ENCODE peak calls at places on chromosomes 16 and 17, in six cellular contexts. A is NB4, O is heart right ventricle, J is GM20000, V is cardiac fibroblast, K is GM12865. P is an unnamed sample.
A peak's percentile ranks its signal among the peaks of the same experiment; 100 is the strongest.

GRCh38 chr17:17514993-17515920 is 19.1 kb upstream of the RASD1 start:
- DNase-seq in O (no peak), J (no peak), A (peak; percentile 44), K (no peak), V (peak; percentile 44), P (no peak)

GRCh38 chr17:68705331-68706166 is 104.4 kb upstream of the FAM20A start:
- DNase-seq in O (no peak), A (no peak), V (peak; percentile 68), J (no peak), K (no peak), P (no peak)

GRCh38 chr16:17318200-17318599 is 152.6 kb downstream of the XYLT1 start:
- DNase-seq in V (peak; percentile 19), J (no peak), O (no peak), A (peak; percentile 51), K (no peak), P (no peak)

GRCh38 chr16:85858984-85859817 is 39.8 kb upstream of the IRF8 start:
- DNase-seq in V (no peak), J (peak; percentile 23), O (no peak), K (peak; percentile 41), A (no peak), P (no peak)

GRCh38 chr17:76480676-76481075 is 13.3 kb downstream of the AANAT start:
- DNase-seq in O (no peak), V (no peak), K (peak; percentile 79), J (peak; percentile 64), A (peak; percentile 35), P (no peak)

GRCh38 chr17:14143678-14144077 is 74.4 kb downstream of the COX10 start:
- DNase-seq in K (no peak), A (no peak), O (no peak), J (no peak), V (no peak), P (no peak)

GRCh38 chr16:4361944-4362311 is 9.7 kb upstream of the VASN start:
- DNase-seq in J (no peak), K (no peak), V (no peak), O (no peak), A (no peak), P (no peak)

GRCh38 chr17:80151333-80151732 is 4.4 kb upstream of the EIF4A3 start:
- DNase-seq in K (no peak), J (no peak), A (peak; percentile 47), V (peak; percentile 82), O (no peak), P (no peak)

GRCh38 chr17:74474043-74474792 is 7.8 kb downstream of the CD300A start:
- DNase-seq in K (no peak), V (no peak), O (no peak), J (no peak), A (no peak), P (no peak)

GRCh38 chr16:53511403-53512280 is 8.6 kb upstream of the AKTIP start:
- DNase-seq in A (no peak), V (no peak), J (no peak), O (no peak), K (no peak), P (no peak)
- TF ChIP-seq CTCF in A (no peak), V (no peak), J (no peak), O (no peak), K (no peak), P (no peak)

GRCh38 chr17:78734841-78735641 is 47.0 kb downstream of the CYTH1 start:
- DNase-seq in V (no peak), O (no peak), A (no peak), J (no peak), K (peak; percentile 67), P (peak; percentile 39)

GRCh38 chr17:78735832-78736525 is 46.1 kb downstream of the CYTH1 start:
- DNase-seq in A (no peak), K (peak; percentile 47), J (no peak), O (no peak), V (peak; percentile 39), P (no peak)

GRCh38 chr17:78737332-78737731 is 44.7 kb downstream of the CYTH1 start:
- DNase-seq in A (peak; percentile 59), J (no peak), K (no peak), O (no peak), V (no peak), P (no peak)

GRCh38 chr17:78738245-78738644 is 43.8 kb downstream of the CYTH1 start:
- DNase-seq in V (no peak), J (no peak), A (no peak), O (no peak), K (no peak), P (no peak)

DNA sequence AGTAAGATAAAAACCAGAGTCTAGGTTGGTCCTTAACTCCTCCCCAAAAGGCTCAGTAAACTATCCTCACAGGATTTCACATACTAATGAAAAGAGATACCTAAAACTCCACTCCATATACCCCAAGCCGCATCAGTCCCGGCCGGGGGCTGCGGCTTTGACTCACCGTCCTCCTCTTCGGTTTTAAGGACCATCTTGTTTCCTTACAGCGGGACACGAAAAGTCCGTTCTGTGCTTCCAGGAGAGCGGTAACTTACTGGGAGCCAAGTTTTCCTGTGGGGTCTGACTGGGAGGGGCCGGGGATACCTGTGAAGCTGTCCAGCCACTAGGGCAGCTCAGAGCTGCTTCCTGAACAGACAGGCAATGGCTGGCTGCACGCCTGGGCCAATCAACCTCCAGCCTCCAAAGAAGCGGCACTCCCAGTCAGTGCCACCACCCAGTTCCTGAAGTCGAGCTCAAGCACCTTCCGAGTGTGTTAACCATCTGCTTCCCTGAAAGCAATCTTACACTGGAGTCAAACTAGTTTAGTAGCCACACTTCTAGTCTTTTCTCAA is 45.5 kb downstream of the CYTH1 start:
- DNase-seq in J (peak; percentile 48), K (peak; percentile 93), V (no peak), A (peak; percentile 60), O (peak; percentile 79), P (peak; percentile 57)
- TF ChIP-seq CTCF in J (no peak), K (peak; percentile 17), V (no peak), A (no peak), O (no peak), P (no peak)

GRCh38 chr16:87483481-87483880 is 9.3 kb downstream of the ZCCHC14 start:
- DNase-seq in O (no peak), V (no peak), A (no peak), K (no peak), J (no peak), P (no peak)
- TF ChIP-seq CTCF in O (no peak), V (no peak), A (no peak), K (no peak), J (no peak), P (no peak)

DNA sequence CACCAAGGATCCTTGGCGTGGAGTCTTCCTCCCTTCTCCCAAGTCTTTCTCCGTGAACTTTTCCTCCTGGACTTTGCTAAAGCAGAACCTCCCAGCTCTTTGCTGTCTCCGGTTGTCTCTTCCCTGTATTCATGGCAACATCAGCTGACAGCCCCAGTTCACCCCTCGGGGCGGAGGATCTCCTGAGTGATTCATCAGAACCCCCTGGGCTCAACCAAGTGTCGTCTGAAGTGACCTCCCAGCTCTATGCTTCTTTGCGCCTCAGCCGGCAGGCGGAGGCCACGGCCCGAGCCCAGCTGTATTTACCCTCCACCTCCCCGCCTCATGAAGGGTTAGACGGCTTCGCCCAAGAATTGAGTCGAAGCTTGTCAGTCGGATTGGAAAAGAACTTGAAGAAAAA is 943 bp downstream of the CNTROB start:
- DNase-seq in K (peak; percentile 50), A (peak; percentile 82), V (peak; percentile 60), J (no peak), O (no peak), P (peak; percentile 23)
- TF ChIP-seq CTCF in K (no peak), A (no peak), V (peak; percentile 45), J (no peak), O (no peak), P (no peak)

P was measured in activated B cell treated with CpG ODN at 0.5 μM for 24 hours.